ENCODE peak calls at places on chromosome 12, in five cellular contexts. Z, S, Q, C and A are unnamed samples.

GRCh38 chr12:18696971-18697602 is 40.7 kb downstream of the PLCZ1 start:
- DNase-seq in Z (no peak), S (no peak), Q (no peak), C (no peak), A (peak; percentile 80)

GRCh38 chr12:49953961-49954835 is 3.7 kb downstream of the AQP2 start:
- DNase-seq in Z (peak; percentile 37), S (no peak), Q (no peak), C (no peak), A (no peak)

GRCh38 chr12:6384499-6385436 is 806 bp downstream of the LTBR start:
- DNase-seq in Z (no peak), S (no peak), Q (peak; percentile 40), C (no peak), A (no peak)

GRCh38 chr12:95412826-95413311 is 61.1 kb upstream of the METAP2 start:
- DNase-seq in Z (no peak), S (no peak), Q (no peak), C (no peak), A (peak; percentile 98)

GRCh38 chr12:113049976-113050742 is 6.4 kb upstream of the DTX1 start:
- DNase-seq in Z (peak; percentile 70), S (peak; percentile 29), Q (no peak), C (no peak), A (no peak)

GRCh38 chr12:75658826-75659823 is 147.7 kb upstream of the KRR1 start:
- DNase-seq in Z (no peak), S (no peak), Q (peak; percentile 28), C (no peak), A (peak; percentile 86)

GRCh38 chr12:11545438-11546330 is 103.8 kb upstream of the ETV6 start:
- DNase-seq in Z (peak; percentile 47), S (no peak), Q (no peak), C (peak; percentile 78), A (no peak)

GRCh38 chr12:14601692-14602091 is 34.0 kb upstream of the PLBD1 start:
- DNase-seq in Z (no peak), S (no peak), Q (no peak), C (no peak), A (no peak)

GRCh38 chr12:123041042-123041531 is 60.6 kb downstream of the ARL6IP4 start:
- DNase-seq in Z (peak; percentile 56), S (no peak), Q (no peak), C (no peak), A (no peak)

GRCh38 chr12:80422549-80422948 is 21.5 kb upstream of the PTPRQ start:
- DNase-seq in Z (no peak), S (no peak), Q (no peak), C (no peak), A (peak; percentile 89)

GRCh38 chr12:53626702-53627169 is 554 bp upstream of the ATF7 start:
- DNase-seq in Z (no peak), S (no peak), Q (peak; percentile 23), C (no peak), A (no peak)

GRCh38 chr12:55748230-55748993 is 5.5 kb downstream of the GDF11 start:
- DNase-seq in Z (no peak), S (no peak), Q (no peak), C (no peak), A (no peak)

GRCh38 chr12:53452159-53453077 is 516 bp downstream of the PCBP2 start:
- DNase-seq in Z (peak; percentile 91), S (peak; percentile 72), Q (peak; percentile 94), C (no peak), A (peak; percentile 85)

GRCh38 chr12:110280784-110281548 is at the start of gene ATP2A2:
- DNase-seq in Z (peak; percentile 98), S (peak; percentile 73), Q (peak; percentile 95), C (peak; percentile 30), A (peak; percentile 85)

GRCh38 chr12:92593734-92594402 is 108.9 kb upstream of the PLEKHG7 start:
- DNase-seq in Z (no peak), S (peak; percentile 54), Q (no peak), C (peak; percentile 96), A (peak; percentile 96)

DNA sequence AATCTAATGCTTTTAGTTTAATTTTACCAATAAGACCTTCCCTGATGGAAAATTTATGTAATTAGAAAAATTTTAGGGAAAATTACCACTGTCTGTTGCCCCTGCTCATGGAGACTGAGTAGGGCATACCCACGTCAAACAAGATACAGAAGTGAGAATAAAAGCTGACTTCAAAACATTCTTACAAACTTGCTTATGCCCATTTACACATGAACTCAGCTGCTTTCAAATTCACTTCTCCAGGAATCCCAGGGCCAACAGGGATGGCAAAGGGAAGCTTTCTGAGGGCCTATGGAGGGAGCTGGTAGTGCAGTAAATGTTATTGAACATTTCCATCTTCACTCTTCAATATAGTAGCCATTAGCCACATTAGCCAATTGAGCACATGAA is 4.8 kb upstream of the NINJ2 start:
- DNase-seq in Z (no peak), S (no peak), Q (no peak), C (no peak), A (no peak)
- H3K4me2 ChIP-seq in Z (no peak overlapping the region), S (no peak overlapping the region), Q (no peak overlapping the region), C (no peak overlapping the region), A (no peak overlapping the region)

DNA sequence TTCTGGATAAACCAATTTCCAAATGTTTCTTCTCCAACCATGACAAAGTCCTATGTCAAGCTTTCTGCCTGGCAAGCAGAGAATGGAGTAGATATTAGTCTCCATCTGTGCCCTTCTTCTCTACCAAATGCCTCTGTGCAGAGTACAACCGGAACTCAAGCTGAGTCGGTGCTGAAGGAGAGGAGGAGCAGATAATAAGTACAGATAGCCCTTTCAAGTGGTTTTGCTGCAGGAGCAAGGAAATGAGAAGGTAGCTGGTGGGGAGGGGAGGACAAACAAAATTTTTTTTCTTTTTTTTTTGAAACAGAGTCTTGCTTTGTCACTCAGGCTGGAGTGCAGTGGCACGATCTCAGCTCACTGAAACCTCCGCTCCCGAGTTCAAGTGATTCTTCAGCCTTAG is 14.2 kb upstream of the HELB start:
- DNase-seq in Z (no peak), S (no peak), Q (peak; percentile 36), C (no peak), A (no peak)
- TF ChIP-seq MXI1 in Z (no peak), S (no peak), Q (no peak), C (no peak), A (no peak)

GRCh38 chr12:67534671-67535070 is 113.9 kb upstream of the DYRK2 start:
- DNase-seq in Z (no peak), S (no peak), Q (no peak), C (no peak), A (peak; percentile 70)
- H3K4me2 ChIP-seq in Z (peak overlapping the region; percentile 0), S (no peak overlapping the region), Q (no peak overlapping the region), C (no peak overlapping the region), A (no peak overlapping the region)

GRCh38 chr12:67969134-67969782 is 20.0 kb upstream of the IFNG-AS1 start:
- DNase-seq in Z (no peak), S (no peak), Q (no peak), C (no peak), A (no peak)

GRCh38 chr12:67966560-67966959 is 22.7 kb upstream of the IFNG-AS1 start:
- DNase-seq in Z (no peak), S (no peak), Q (no peak), C (no peak), A (no peak)

GRCh38 chr12:67968316-67968715 is 20.9 kb upstream of the IFNG-AS1 start:
- DNase-seq in Z (no peak), S (no peak), Q (no peak), C (no peak), A (no peak)

DNA sequence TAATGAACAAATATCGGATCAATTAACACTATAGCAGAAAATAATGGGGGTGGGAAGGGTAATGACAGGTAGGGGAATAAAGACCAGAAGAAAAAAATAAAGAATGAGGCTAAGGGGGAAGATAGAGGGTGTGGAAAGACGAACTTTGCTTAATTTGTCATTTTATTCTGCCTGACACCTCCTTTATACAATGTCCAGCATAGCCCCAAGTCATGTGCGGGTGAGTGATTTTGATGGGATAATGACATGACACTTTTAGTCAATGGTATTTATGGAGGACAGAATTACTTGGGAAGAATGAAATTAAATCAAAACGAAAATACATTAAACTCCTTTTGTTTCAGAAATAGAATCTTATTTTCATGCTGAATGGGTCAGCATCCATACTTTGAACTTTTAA is 20.5 kb upstream of the IFNG-AS1 start:
- DNase-seq in Z (no peak), S (no peak), Q (no peak), C (no peak), A (no peak)
- TF ChIP-seq MXI1 in Z (no peak), S (no peak), Q (no peak), C (no peak), A (no peak)

DNA sequence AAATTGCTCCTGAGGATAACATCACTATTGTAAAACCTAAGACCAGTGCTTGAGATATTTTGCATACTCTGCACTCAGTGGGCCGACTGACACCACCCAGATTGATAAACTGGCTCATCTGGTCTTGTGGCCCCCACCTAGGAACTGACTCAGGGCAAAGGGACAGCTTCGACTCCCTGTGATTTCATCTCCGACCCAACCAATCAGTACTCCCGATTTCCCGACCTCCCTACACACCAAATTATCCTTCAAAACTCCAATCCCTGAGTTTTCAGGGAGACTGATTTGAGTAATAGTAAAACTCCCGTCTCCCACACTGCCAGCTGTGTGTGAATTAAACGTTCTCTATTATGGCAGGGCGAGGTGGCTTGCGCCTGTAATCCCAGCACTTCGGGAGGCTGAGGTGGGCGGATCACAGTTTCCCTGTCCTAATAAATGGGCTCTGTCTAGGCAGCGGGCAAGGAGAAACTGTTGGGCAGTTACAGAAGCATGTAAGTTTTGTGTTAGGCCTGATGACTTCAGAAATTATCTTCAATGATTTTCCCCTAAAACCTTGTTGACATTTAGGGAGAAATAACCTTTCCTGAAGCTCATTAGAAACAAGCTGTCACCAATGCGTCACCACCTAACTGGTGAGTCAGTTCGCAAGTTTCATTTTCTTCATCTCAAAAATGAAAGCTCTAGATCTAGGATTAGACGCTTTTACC is 5.3 kb upstream of the UBC start:
- DNase-seq in Z (no peak), S (no peak), Q (peak; percentile 61), C (peak; percentile 76), A (peak; percentile 38)
- H3K4me2 ChIP-seq in Z (no peak overlapping the region), S (peak overlapping the region; percentile 97), Q (peak overlapping the region; percentile 78), C (peak overlapping the region; percentile 92), A (peak overlapping the region; percentile 5)

DNA sequence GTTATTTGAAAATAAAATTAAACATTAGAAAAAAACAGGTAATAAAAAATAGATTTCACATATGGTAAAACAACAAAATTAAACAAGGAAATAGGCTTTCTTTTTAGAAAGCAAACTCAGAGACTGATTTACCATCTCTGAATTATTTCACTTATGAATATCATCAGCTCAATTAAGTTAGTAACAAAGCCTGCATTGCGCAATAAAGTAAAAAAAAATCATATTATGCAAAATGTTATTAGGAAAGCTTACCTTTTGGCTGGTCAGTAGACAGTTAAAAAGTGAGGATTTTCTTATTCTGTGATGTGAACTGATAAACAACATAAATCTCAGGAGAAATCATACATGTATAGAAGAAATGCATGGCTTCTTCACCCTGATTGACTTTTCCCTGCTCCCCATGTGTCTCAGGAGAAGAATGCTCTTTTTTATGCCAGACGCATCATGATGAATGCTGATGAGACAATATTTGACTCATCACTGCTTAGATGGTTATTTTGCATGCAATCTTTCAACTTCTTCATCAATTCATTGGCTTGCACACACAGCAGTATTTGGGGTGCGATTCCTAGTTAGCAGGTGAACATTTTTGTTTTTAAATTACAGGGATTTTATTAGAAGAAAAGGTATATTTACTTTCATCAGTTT is 124.5 kb upstream of the USP15 start:
- DNase-seq in Z (no peak), S (no peak), Q (no peak), C (no peak), A (no peak)
- TF ChIP-seq MXI1 in Z (no peak), S (no peak), Q (no peak), C (no peak), A (no peak)

GRCh38 chr12:89789862-89790261 is 81.2 kb upstream of the ATP2B1 start:
- DNase-seq in Z (no peak), S (no peak), Q (no peak), C (peak; percentile 43), A (no peak)
- H3K4me2 ChIP-seq in Z (no peak overlapping the region), S (no peak overlapping the region), Q (no peak overlapping the region), C (no peak overlapping the region), A (peak overlapping the region; percentile 75)